ENCODE peak calls at places on chromosomes 12 and 14, in five cellular contexts. O, N, C, Z and F are unnamed samples. For H3K4me1, the result is how much of the 10 kb centered on the place peaks cover.

GRCh38 chr14:24067133-24068082 is 4.0 kb upstream of the CPNE6 start:
- DNase-seq in O (no peak), N (no peak), C (no peak), Z (peak), F (no peak)

GRCh38 chr14:97723834-97724770 is 926.9 kb downstream of the VRK1 start:
- DNase-seq in C (no peak), Z (no peak), O (no peak), N (no peak), F (no peak)

GRCh38 chr12:132154341-132154761 is 10.1 kb downstream of the NOC4L start:
- DNase-seq in O (no peak), N (no peak), Z (peak), C (no peak), F (no peak)

GRCh38 chr12:95733156-95733825 is 57.3 kb downstream of the NTN4 start:
- DNase-seq in C (peak), N (peak), O (peak), Z (no peak), F (no peak)

GRCh38 chr12:132168311-132169031 is 24.2 kb downstream of the NOC4L start:
- DNase-seq in C (no peak), Z (peak), N (no peak), O (no peak), F (no peak)

GRCh38 chr14:87233266-87233665 is 759.7 kb downstream of the GALC start:
- DNase-seq in O (no peak), Z (no peak), N (no peak), C (no peak), F (no peak)

GRCh38 chr12:53862206-53862605 is 76.4 kb upstream of the HOXC13 start:
- DNase-seq in O (no peak), Z (no peak), C (no peak), N (no peak), F (no peak)

GRCh38 chr14:87992349-87992719 is 648 bp downstream of the GALC start:
- DNase-seq in O (peak), Z (no peak), N (peak), C (peak), F (no peak)

GRCh38 chr12:111570090-111570961 is 28.8 kb downstream of the ATXN2 start:
- DNase-seq in O (no peak), C (peak), Z (no peak), N (peak), F (no peak)

GRCh38 chr12:17579148-17580026 is 510.6 kb downstream of the RERGL start:
- DNase-seq in Z (no peak), N (no peak), C (no peak), O (no peak), F (no peak)

GRCh38 chr14:68546839-68547238 is 246.0 kb downstream of the ZFP36L1 start:
- DNase-seq in N (peak), O (no peak), Z (no peak), C (peak), F (no peak)

GRCh38 chr12:22733756-22734155 is 108.8 kb downstream of the ETNK1 start:
- DNase-seq in N (no peak), Z (no peak), O (no peak), C (no peak), F (no peak)

GRCh38 chr14:101010293-101010692 is 106.8 kb upstream of the RTL1 start:
- DNase-seq in C (no peak), N (no peak), O (no peak), Z (no peak), F (peak)

GRCh38 chr12:93323625-93324165 is 54.0 kb upstream of the NUDT4 start:
- DNase-seq in N (peak), O (no peak), C (no peak), Z (no peak), F (no peak)

DNA sequence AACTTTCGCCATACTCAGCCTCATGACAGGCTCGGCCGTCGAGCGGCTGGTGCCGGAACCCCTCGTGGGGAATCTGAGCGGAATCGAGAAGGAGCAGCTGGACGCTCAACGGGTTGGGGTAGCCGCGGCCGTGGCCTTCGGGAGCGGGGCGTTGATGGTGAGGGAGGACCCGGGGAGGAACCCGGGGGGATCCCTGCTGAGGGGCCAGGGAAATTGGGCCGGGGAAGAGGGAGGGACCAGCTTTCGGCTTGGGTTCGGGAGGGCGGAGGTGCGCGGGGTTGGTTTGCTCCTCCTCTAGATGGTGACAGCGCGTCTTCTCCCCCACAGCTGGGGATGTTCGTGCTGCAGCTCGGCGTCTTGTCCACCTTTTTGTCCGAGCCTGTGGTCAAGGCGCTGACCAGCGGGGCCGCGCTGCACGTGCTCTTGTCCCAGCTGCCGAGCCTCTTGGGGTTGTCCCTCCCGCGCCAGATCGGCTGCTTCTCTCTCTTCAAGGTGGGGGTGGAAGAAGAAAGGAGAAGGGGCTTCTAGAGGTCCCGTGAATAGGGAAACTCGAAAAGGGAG is 9.8 kb downstream of the ARHGEF25 start:
- DNase-seq in N (no peak), O (no peak), Z (no peak), C (no peak), F (no peak)
- H3K4me3 ChIP-seq in N (peak), O (peak), Z (no peak), C (peak), F (peak)

DNA sequence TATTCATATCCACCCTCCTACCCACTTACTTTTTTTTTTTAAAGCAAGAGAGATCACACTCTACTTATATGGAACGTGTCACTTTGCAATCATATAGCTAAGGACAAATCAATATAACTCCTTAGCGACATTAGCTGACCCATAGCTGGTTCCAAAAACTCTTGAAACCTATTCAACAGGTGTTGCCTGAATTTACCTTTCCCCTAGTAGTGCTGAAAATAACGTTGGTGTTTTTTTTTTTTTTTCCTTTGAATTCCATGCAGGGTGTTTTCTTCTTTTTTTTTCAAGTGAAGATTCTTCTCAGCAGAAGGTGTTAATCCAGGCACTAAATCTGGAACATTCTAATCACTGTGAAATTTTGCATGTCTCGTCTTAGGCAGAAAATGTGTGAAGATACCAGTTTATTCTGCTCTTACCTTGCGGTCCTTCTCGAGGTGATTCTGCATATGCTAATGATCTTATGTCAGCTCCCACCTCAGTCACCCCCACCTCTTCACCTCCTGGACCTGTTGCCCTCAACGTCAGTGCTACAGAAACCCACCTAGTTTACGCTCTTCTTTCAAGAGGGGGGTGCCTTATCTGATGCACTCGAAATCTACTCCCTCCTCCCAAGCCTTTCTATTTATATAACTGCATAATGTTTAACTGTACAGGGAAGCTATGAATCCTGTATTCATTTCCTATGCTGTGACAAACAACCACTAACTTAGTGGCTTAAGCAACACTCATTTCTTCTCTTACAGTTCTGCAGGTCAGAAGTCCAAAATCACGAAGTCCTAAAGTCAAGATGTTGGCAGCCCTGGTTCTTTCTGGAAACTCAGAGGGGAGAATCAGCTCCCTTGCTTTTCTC is 7.2 kb upstream of the VPS37B start:
- DNase-seq in C (no peak), Z (no peak), N (no peak), O (no peak), F (no peak)
- H3K4me1 ChIP-seq in C (under half), Z (under half), N (under half), O (under half), F (under half)

DNA sequence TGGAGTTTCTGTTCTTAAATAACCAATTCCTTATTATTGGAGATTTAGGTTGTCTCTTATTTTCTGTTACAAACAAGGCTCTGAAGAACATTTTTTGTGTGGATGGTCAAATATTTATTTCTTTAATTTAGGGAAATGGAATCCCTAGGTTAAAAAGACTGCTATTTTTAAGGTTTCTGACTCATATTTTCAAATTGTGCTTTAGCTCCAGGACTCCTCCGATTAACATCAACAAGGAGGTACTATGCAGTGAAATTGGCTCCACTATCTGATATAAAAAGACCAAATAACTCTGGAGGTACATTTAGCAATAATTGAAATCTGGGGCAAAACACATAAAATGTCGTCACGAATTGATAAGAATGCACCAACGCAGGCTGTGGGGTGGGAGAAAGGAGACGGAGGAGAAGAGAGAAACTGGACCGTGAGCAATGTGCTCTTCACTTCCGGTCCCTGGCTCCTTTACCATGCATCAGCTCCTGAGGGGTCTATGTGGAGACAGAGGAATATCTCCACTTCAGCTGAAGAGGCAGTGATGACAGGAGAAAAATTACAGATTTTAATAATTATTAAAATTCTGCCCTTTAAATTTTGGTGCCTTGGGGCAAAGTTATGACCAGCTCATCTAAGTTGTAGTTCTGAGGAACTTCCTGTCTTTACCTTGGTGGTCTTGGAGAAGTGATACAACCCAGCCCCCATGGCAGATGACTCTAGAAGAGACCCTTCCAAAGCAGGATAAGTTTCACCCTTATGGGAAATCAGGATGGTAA is 90.2 kb upstream of the BTG1 start:
- DNase-seq in N (no peak), O (no peak), C (no peak), Z (no peak), F (no peak)
- H3K4me3 ChIP-seq in N (no peak), O (no peak), C (no peak), Z (no peak), F (no peak)

DNA sequence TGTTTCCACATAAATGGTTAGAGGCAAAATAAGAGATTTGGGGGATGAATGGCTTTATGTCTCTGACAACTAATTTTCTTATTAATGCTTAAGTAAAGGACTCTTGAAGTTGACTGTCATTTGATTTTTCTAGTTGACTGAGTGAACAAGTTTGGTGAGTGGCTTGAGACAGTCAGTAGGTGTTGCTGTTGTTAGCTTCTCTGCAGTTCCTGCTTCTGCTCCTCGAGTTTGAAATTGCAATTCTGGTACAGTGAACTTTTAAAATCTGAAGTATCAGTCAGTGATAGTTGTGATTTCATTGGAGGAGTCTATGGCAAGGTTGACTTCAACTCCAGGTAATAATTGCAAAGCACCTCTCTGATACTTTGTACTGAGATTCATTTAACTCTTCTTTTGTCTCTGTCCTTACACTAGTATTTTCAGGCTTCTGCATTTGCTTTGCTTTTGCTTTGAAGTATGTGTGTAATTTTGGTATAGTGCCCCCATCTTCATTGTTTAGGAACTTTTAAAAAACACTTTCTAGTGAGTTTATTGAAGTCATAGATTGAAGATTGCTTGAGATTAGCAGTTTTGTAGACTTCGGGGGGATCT is 415.5 kb downstream of the PCNX1 start:
- DNase-seq in N (peak), O (no peak), C (peak), Z (no peak), F (no peak)
- H3K4me1 ChIP-seq in N (under half), O (under half), C (under half), Z (under half), F (under half)

DNA sequence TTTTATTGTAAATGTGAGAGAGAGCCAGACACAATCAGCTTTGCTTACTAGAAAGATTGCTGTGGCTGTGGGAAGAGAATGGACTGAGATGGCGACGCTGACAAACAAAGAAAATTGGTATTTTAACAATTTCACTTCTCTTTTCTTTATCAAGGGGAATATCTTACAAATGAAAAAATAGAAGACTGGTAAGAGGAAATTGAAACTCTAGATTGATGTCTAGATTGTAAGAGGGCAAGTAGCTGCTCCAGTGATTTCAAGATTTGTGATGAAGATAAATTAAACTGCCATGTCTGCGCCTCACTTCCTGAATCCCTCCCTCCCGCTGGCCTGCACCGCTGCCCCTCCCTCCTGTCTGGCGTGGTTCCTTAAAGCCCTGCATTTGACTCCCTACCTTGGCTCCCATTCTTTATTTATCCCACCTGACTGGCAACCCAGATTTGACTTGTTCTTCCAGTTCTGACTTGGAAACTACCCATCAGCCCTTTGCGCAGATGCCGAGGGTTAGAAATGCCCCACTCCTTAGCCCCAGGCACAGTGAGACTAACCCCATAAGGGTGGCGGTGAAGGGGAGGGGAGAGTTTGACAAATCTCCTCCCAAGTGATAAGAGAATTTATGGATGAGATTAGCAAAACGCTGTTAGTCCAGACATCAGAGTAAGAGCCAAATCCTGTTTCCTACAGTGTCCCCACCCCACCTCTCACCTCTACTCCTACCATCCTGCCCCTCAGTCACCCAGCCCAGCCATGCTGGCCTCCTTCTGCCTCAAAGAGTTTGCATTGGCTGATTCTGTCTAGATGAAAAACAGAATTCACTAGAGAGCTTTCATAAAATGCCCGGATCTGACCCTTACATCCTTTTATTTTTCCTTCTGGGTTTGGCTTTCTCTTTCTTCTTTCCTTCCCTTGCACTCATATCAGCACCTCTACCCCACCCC is 125.3 kb upstream of the ATF7IP start:
- DNase-seq in Z (no peak), C (no peak), O (peak), N (no peak), F (peak)
- H3K4me3 ChIP-seq in Z (no peak), C (no peak), O (peak), N (no peak), F (peak)

DNA sequence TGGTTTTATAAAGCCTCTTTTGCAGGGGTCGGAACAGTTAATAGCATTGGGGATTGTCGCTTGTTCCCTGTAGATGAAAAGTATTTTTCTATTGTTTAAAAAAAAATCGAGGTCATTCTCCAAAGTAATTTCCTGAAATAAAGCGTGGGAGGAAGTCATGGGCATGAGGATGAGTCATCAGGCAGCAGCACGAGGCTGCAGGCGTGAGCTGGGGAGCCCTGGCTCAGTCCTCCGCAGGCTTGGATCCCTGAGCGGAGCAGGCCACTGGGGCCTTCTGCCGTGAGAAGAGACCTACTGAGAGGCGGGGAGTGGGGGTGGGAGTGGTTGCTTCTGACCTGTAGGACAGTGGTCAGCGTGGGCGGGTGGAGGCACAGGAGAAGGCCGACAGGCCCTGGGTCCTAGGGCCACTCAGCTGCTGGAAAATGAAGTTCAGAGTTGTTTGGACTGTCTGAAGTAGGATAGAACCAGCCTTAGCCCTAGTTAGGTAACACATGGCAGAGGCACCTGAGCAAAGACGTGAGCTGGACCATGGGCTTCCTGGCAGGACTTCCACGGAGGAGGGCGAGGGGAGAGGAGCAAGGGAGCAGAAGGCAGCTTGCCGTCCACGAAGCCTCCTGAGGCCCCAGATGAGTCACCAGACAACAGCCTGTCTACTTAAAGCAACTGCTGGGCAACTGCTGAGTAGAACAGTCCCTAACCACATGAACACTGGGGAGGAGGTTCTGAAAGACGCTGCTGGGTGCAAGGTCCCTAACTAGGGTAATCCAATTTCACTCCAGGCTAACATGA is 21.1 kb upstream of the LGALS3 start:
- DNase-seq in N (peak), O (peak), Z (peak), C (peak), F (peak)
- H3K4me1 ChIP-seq in N (under half), O (under half), Z (under half), C (under half), F (under half)

GRCh38 chr14:22837059-22837749 is 819 bp downstream of the MMP14 start:
- DNase-seq in Z (peak), O (peak), N (peak), C (peak), F (no peak)

GRCh38 chr14:22837750-22838538 is 1.6 kb downstream of the MMP14 start:
- DNase-seq in C (peak), O (peak), Z (no peak), N (peak), F (no peak)

GRCh38 chr14:22838631-22839041 is 2.3 kb downstream of the MMP14 start:
- DNase-seq in N (peak), C (peak), Z (no peak), O (no peak), F (no peak)

GRCh38 chr14:22835505-22835904 is 880 bp upstream of the MMP14 start:
- DNase-seq in Z (no peak), N (no peak), O (no peak), C (no peak), F (no peak)

GRCh38 chr14:22836301-22837058 is at the start of gene MMP14:
- DNase-seq in N (peak), C (peak), O (peak), Z (no peak), F (no peak)
- H3K4me3 ChIP-seq in N (peak), C (peak), O (peak), Z (peak), F (peak)

DNA sequence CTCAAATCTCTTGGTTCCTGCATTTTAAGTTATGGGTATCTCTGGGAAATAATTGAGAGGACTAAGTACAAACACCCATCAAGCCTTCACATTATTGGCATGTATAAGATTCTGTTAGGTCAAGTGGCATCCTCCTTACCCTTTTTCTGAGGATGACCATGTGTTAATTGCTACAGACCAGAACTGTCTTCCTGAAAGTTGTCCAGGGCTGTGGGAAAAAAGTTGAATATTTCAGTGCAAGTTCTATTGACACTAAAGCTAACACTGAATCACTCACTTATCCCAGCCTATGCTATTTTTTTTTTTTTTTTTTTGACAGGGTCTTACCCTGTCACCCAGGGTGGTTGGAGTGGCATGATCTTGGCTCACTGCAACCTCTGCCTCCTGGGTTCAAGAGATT is 130.1 kb upstream of the HIF1A start:
- DNase-seq in N (no peak), O (no peak), Z (no peak), C (no peak), F (no peak)
- H3K4me1 ChIP-seq in N (half or more), O (under half), Z (under half), C (half or more), F (under half)